ENCODE peak calls at places on chromosomes 13 and 19, in four cellular contexts. P, J, H and G are unnamed samples.

GRCh38 chr19:39007096-39007495 is 25.3 kb downstream of the FBXO27 start:
- DNase-seq in H (no peak), P (no peak), J (no peak), G (no peak)

GRCh38 chr19:39124136-39124764 is 1.3 kb upstream of the PAK4 start:
- DNase-seq in P (no peak), J (no peak), H (no peak), G (no peak)

GRCh38 chr13:52845766-52846566 is 2.5 kb downstream of the PCDH8 start:
- DNase-seq in H (no peak), J (peak), P (peak), G (peak)

GRCh38 chr13:42211704-42212103 is 60.2 kb upstream of the AKAP11 start:
- DNase-seq in H (no peak), P (no peak), J (no peak), G (no peak)

GRCh38 chr19:36060430-36060829 is 5.7 kb downstream of the WDR62 start:
- DNase-seq in P (peak), H (peak), J (peak), G (no peak)

GRCh38 chr13:95536629-95537241 is 15.8 kb upstream of the CLDN10 start:
- DNase-seq in J (peak), H (no peak), P (no peak), G (no peak)

GRCh38 chr13:102400619-102401125 is 1.2 kb downstream of the FGF14 start:
- DNase-seq in J (no peak), P (peak), H (no peak), G (no peak)

GRCh38 chr19:44882063-44882462 is 9.0 kb upstream of the TOMM40 start:
- DNase-seq in J (no peak), P (no peak), H (no peak), G (no peak)

GRCh38 chr13:110298566-110299321 is 8.2 kb downstream of the COL4A1 start:
- DNase-seq in J (no peak), H (no peak), P (peak), G (no peak)

GRCh38 chr19:6108721-6109633 is 1.3 kb downstream of the RFX2 start:
- DNase-seq in H (peak), J (no peak), P (peak), G (no peak)

GRCh38 chr19:45901432-45901903 is 945 bp downstream of the MYPOP start:
- DNase-seq in P (peak), J (peak), H (peak), G (no peak)

GRCh38 chr19:43488179-43488578 is 16.4 kb downstream of the PHLDB3 start:
- DNase-seq in J (no peak), H (no peak), P (no peak), G (no peak)
- TF ChIP-seq CTCF in J (no peak), H (no peak), P (no peak), G (no peak)

DNA sequence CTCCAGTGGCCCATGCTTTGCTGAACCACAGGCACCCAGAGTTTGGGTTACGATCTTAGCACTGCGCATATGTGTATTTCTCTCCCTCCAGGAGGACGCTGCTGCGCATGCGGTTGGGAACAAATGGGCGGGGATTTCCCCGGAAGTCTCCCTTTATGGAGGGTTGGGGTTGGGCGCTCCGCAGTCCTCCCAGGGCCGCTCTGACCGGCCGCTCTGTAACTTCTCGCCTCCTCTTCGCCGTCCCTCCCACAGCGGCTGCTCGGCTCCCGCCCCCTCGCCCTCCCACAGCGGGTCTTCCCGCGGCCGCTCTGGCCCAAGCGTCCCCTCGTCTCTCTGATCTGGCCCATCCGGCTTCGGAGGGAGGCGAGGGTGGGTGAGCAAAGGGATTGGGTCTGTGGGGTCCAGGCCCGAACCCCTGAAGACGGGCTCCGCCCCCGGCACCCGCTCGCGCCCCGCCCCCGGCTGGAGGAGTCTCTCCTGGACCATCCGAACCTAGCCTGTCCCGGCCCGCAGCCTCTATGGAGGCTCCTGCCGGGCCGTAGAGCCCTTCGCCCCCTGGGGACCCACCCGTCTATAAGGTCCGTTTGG is at the start of gene MEGF8:
- DNase-seq in J (peak), P (peak), H (peak), G (peak)
- TF ChIP-seq CTCF in J (peak), P (peak), H (no peak), G (no peak)

GRCh38 chr13:24313449-24313848 is 4.1 kb downstream of the C1QTNF9 start:
- DNase-seq in P (no peak), J (no peak), H (no peak), G (no peak)
- TF ChIP-seq CTCF in P (peak), J (peak), H (no peak), G (peak)

DNA sequence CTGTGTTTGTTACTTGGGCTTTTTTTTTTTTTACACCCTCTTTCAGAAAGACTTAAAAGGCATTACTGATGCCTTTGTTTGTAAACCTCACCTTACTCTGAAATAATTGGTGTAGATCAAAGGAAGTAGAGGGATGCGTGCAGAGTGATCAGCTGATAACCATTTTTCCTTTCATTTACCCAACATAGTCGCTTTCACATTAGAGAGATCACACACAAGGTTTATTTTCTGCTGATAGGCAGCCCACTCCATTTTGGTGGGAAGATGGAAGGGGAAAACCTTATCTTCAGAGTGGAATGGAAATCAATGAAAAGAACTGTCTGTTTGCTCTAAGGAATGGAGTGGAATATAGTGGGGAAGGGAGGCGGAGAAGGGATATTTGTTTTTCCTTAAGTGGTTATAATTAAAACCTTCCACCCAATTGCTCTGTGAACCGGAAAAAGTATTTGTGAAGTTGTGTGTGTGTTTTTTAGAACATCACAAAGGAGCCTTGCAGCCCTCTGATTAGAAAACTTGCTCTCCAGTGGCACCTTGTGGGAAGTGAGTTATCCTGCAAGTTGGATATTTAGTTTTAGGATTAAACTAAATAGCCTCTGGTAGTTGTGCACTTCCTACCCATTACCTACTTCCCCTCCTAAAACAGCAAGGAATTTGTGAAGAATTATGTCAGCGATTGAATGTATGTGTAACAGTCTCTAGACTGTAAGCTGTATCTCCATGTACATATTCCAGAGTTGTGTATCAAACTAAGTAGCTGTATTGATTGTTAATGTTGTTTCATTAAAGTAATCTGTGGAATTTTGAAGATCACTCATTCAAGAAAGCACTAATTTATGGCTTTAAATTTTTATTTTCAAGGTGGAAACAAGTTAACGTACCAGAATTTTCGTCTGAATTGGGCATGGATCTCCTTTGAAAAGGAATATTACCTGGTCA is 76.8 kb downstream of the FREM2 start:
- DNase-seq in P (no peak), J (peak), H (no peak), G (no peak)
- TF ChIP-seq CTCF in P (peak), J (peak), H (no peak), G (peak)

GRCh38 chr19:3506384-3507340 is 551 bp downstream of the FZR1 start:
- DNase-seq in H (peak), J (peak), P (no peak), G (no peak)

GRCh38 chr19:3507371-3508120 is 1.4 kb downstream of the FZR1 start:
- DNase-seq in J (peak), P (no peak), H (peak), G (no peak)

GRCh38 chr19:3503036-3503572 is 2.6 kb upstream of the DOHH start:
- DNase-seq in P (no peak), J (no peak), H (no peak), G (no peak)

GRCh38 chr19:3504723-3505122 is 1.4 kb upstream of the FZR1 start:
- DNase-seq in P (no peak), H (no peak), J (no peak), G (no peak)

DNA sequence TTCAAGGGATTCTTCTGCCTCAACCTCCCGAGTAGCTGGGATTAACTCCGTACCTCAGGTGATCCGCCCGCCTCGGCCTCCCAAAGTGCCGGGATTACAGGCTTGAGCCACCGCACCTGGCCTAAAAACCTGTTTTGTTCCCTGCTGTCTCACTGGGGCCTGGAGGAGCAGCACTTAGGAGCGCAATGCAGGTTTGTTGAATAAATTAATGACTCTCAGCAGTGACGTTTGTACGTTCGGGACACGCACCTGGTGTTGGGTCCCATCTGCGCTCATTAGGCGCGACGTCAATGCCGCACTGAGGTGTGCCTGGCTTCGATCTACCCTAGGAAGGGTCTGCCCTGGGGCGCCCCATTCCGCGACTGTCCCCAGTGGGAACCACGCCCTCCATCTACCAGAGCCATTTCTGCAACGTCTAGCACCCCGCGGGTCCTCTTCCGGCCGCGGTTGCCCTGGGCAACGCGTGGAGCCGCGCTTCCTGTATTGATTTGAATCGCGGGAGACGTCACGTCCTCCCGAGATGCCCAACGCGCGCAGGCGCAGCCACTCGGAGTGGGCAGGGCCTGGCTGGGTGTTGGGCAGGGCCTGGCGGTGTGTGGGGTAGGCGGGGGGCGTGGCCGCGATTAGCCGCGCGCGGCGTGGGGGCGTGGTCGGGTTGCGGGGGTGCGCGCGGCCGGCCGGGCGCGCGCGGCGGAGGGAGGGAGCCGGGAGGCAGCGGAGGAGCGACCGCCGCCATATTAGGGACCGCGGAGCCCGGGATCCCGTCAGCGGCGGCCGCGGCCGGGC is at the start of gene FZR1:
- DNase-seq in P (peak), H (peak), J (peak), G (peak)
- TF ChIP-seq CTCF in P (no peak), H (no peak), J (no peak), G (no peak)

DNA sequence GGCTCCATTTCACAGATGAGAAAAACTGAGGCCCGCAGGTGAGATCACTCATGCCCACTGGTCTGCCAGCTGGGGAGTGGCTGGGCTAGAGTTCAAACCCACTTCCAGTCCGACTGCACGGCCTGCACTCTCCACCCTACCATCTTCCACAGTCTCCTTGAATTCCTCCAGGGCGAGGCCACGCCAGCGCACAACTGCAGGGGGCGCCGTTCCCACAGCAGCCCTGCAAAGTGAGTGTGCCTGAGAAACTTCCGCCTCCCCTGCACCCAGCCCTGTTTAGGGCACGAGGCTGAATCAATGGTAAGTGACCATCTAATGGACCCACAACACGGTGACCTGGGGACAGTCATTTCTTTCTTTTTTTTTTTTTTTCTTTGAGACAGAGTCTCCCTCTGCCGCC is 829 bp upstream of the ATCAY start:
- DNase-seq in P (no peak), H (no peak), J (no peak), G (no peak)
- TF ChIP-seq CTCF in P (no peak), H (no peak), J (no peak), G (peak)